ENCODE peak calls at places on chromosomes 16 and 17, in six cellular contexts. One of them, this sample, is unnamed.

GRCh38 chr16:48206594-48207242 is 37.4 kb upstream of the LONP2 start:
- DNase-seq in heart right ventricle: no peak
- DNase-seq in mesendoderm: peak
- DNase-seq in ovary: no peak
- DNase-seq in GM23338: no peak
- DNase-seq in sigmoid colon: no peak
- DNase-seq in this sample: no peak

GRCh38 chr17:77794846-77795245 is 163.7 kb upstream of the TNRC6C start:
- DNase-seq in GM23338: no peak
- DNase-seq in heart right ventricle: no peak
- DNase-seq in mesendoderm: no peak
- DNase-seq in ovary: no peak
- DNase-seq in sigmoid colon: no peak
- DNase-seq in this sample: no peak

GRCh38 chr16:1363501-1364041 is 11.8 kb downstream of the GNPTG start:
- DNase-seq in mesendoderm: peak
- DNase-seq in GM23338: peak
- DNase-seq in ovary: peak
- DNase-seq in sigmoid colon: no peak
- DNase-seq in heart right ventricle: peak
- DNase-seq in this sample: peak

GRCh38 chr16:74700206-74701040 is at the start of gene MLKL:
- DNase-seq in GM23338: peak
- DNase-seq in heart right ventricle: peak
- DNase-seq in mesendoderm: peak
- DNase-seq in sigmoid colon: peak
- DNase-seq in ovary: no peak
- DNase-seq in this sample: peak

GRCh38 chr17:7704601-7705268 is at the start of gene EFNB3:
- DNase-seq in sigmoid colon: no peak
- DNase-seq in mesendoderm: peak
- DNase-seq in GM23338: peak
- DNase-seq in ovary: peak
- DNase-seq in heart right ventricle: no peak
- DNase-seq in this sample: no peak

GRCh38 chr16:55756963-55757362 is 75.9 kb downstream of the CES1 start:
- DNase-seq in mesendoderm: no peak
- DNase-seq in GM23338: no peak
- DNase-seq in ovary: no peak
- DNase-seq in heart right ventricle: no peak
- DNase-seq in sigmoid colon: no peak
- DNase-seq in this sample: no peak

GRCh38 chr16:84137287-84137686 is 7.7 kb downstream of the HSDL1 start:
- DNase-seq in heart right ventricle: no peak
- DNase-seq in ovary: no peak
- DNase-seq in sigmoid colon: no peak
- DNase-seq in mesendoderm: peak
- DNase-seq in GM23338: no peak
- DNase-seq in this sample: no peak

GRCh38 chr16:87558682-87559081 is 43.6 kb upstream of the JPH3 start:
- DNase-seq in sigmoid colon: no peak
- DNase-seq in heart right ventricle: no peak
- DNase-seq in mesendoderm: no peak
- DNase-seq in GM23338: no peak
- DNase-seq in ovary: no peak
- DNase-seq in this sample: no peak

GRCh38 chr16:84543931-84544776 is 39.7 kb upstream of the MEAK7 start:
- DNase-seq in ovary: no peak
- DNase-seq in heart right ventricle: no peak
- DNase-seq in GM23338: no peak
- DNase-seq in sigmoid colon: no peak
- DNase-seq in mesendoderm: no peak
- DNase-seq in this sample: no peak

GRCh38 chr17:78131172-78132085 is 858 bp downstream of the TMC8 start:
- DNase-seq in GM23338: no peak
- DNase-seq in mesendoderm: no peak
- DNase-seq in heart right ventricle: peak
- DNase-seq in ovary: no peak
- DNase-seq in sigmoid colon: no peak
- DNase-seq in this sample: peak

GRCh38 chr16:50304467-50305440 is 38.4 kb downstream of the ADCY7 start:
- DNase-seq in GM23338: no peak
- DNase-seq in mesendoderm: no peak
- DNase-seq in sigmoid colon: peak
- DNase-seq in ovary: peak
- DNase-seq in heart right ventricle: no peak
- DNase-seq in this sample: peak

DNA sequence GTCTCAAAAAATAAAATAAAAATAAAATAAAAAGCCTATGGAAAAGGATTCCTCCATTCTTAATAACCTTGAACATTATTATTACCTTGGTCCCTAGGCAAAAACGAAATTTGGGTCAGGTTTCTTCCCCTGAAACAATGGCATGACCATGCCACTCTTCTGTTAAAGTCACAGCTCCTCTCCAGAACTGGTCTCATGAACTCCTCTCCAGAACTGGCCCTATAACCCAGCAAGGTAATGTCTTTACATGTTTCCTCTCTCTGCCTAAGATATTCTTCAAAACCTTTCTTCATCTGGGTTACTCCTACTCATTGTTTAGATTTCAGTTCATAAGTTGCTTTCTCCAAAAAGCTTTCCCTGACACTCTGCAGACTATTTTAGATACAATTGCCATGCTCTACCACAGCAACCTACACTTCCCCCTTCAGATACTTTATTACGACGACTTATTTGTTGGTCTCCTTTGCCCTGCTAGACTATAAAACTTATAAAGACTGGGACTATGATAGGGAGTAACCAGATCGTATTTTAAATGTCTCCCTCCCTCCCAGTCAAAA is 13.5 kb downstream of the TRIM37 start:
- DNase-seq in ovary: no peak
- DNase-seq in mesendoderm: no peak
- DNase-seq in heart right ventricle: no peak
- DNase-seq in GM23338: no peak
- DNase-seq in sigmoid colon: no peak
- DNase-seq in this sample: no peak
- H3K27ac ChIP-seq in ovary: no peak
- H3K27ac ChIP-seq in mesendoderm: no peak
- H3K27ac ChIP-seq in heart right ventricle: no peak
- H3K27ac ChIP-seq in GM23338: no peak
- H3K27ac ChIP-seq in sigmoid colon: peak
- H3K27ac ChIP-seq in this sample: no peak

DNA sequence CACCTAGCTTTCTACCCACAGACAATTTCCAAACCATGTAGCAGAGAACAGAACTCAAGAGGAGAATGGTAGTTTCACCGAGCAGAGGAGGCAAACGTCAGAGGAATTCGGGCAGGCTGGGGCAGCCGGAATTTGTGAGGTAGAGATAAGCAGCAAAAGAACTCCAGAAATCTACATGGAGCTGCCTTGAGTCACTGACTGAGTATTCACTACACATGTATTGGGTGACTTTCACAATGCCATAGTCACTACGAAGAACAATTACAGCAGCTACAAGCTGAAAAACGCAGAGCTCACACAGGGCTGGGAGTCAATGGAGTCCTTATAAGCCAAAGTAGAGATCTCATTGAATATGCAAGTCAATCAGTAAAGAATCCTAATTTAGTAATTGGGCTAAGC is 13.4 kb downstream of the CMC2 start:
- DNase-seq in ovary: no peak
- DNase-seq in GM23338: no peak
- DNase-seq in sigmoid colon: no peak
- DNase-seq in heart right ventricle: no peak
- DNase-seq in mesendoderm: peak
- DNase-seq in this sample: no peak
- H3K27ac ChIP-seq in ovary: no peak
- H3K27ac ChIP-seq in GM23338: no peak
- H3K27ac ChIP-seq in sigmoid colon: no peak
- H3K27ac ChIP-seq in heart right ventricle: no peak
- H3K27ac ChIP-seq in mesendoderm: no peak
- H3K27ac ChIP-seq in this sample: no peak

GRCh38 chr17:14134456-14134855 is 65.2 kb downstream of the COX10 start:
- DNase-seq in ovary: no peak
- DNase-seq in GM23338: no peak
- DNase-seq in sigmoid colon: no peak
- DNase-seq in heart right ventricle: no peak
- DNase-seq in mesendoderm: no peak
- DNase-seq in this sample: no peak
- H3K27ac ChIP-seq in ovary: no peak
- H3K27ac ChIP-seq in GM23338: no peak
- H3K27ac ChIP-seq in sigmoid colon: no peak
- H3K27ac ChIP-seq in heart right ventricle: no peak
- H3K27ac ChIP-seq in mesendoderm: no peak
- H3K27ac ChIP-seq in this sample: no peak

GRCh38 chr16:68642436-68643064 is 2.6 kb upstream of the CDH3 start:
- DNase-seq in heart right ventricle: no peak
- DNase-seq in GM23338: peak
- DNase-seq in ovary: peak
- DNase-seq in sigmoid colon: no peak
- DNase-seq in mesendoderm: peak
- DNase-seq in this sample: no peak

GRCh38 chr16:68640972-68641371 is 4.1 kb upstream of the CDH3 start:
- DNase-seq in GM23338: no peak
- DNase-seq in sigmoid colon: no peak
- DNase-seq in heart right ventricle: no peak
- DNase-seq in ovary: no peak
- DNase-seq in mesendoderm: peak
- DNase-seq in this sample: no peak

GRCh38 chr16:68636064-68636551 is 9.0 kb upstream of the CDH3 start:
- DNase-seq in sigmoid colon: no peak
- DNase-seq in mesendoderm: peak
- DNase-seq in ovary: peak
- DNase-seq in heart right ventricle: no peak
- DNase-seq in GM23338: no peak
- DNase-seq in this sample: no peak

GRCh38 chr16:68642047-68642435 is 3.1 kb upstream of the CDH3 start:
- DNase-seq in ovary: no peak
- DNase-seq in GM23338: no peak
- DNase-seq in heart right ventricle: no peak
- DNase-seq in sigmoid colon: no peak
- DNase-seq in mesendoderm: no peak
- DNase-seq in this sample: no peak

DNA sequence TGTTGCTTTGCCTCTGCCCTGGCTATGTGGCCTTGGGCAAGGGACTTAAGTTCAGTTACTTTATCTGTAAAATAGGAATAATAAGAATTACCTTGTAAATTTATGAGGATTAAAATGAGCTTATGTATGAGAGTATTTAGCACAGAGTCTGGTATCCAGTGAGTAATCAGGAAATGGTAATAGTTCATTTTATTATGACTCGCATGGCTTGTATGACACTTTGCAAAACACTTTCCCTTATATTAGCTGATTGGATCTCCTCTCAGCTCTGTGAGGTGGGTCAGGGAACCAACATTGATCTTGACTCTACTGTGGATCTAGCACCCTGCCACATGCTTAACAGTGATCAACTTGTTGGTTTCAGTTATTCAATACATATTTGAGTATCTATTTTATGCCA is 8.3 kb upstream of the CDH3 start:
- DNase-seq in ovary: no peak
- DNase-seq in heart right ventricle: no peak
- DNase-seq in sigmoid colon: no peak
- DNase-seq in mesendoderm: no peak
- DNase-seq in GM23338: no peak
- DNase-seq in this sample: no peak
- H3K27ac ChIP-seq in ovary: peak
- H3K27ac ChIP-seq in heart right ventricle: no peak
- H3K27ac ChIP-seq in sigmoid colon: no peak
- H3K27ac ChIP-seq in mesendoderm: no peak
- H3K27ac ChIP-seq in GM23338: no peak
- H3K27ac ChIP-seq in this sample: no peak

GRCh38 chr17:66203274-66204015 is 11.5 kb upstream of the CEP112 start:
- DNase-seq in GM23338: no peak
- DNase-seq in heart right ventricle: no peak
- DNase-seq in mesendoderm: peak
- DNase-seq in ovary: no peak
- DNase-seq in sigmoid colon: no peak
- DNase-seq in this sample: no peak
- H3K27ac ChIP-seq in GM23338: no peak
- H3K27ac ChIP-seq in heart right ventricle: no peak
- H3K27ac ChIP-seq in mesendoderm: no peak
- H3K27ac ChIP-seq in ovary: no peak
- H3K27ac ChIP-seq in sigmoid colon: no peak
- H3K27ac ChIP-seq in this sample: no peak

GRCh38 chr17:64621772-64622171 is 40.3 kb downstream of the SMURF2 start:
- DNase-seq in heart right ventricle: no peak
- DNase-seq in ovary: no peak
- DNase-seq in sigmoid colon: no peak
- DNase-seq in GM23338: no peak
- DNase-seq in mesendoderm: no peak
- DNase-seq in this sample: no peak
- H3K27ac ChIP-seq in heart right ventricle: no peak
- H3K27ac ChIP-seq in ovary: no peak
- H3K27ac ChIP-seq in sigmoid colon: no peak
- H3K27ac ChIP-seq in GM23338: no peak
- H3K27ac ChIP-seq in mesendoderm: no peak
- H3K27ac ChIP-seq in this sample: no peak